ENCODE peak calls at places on chromosomes 16 and 17, in eight cellular contexts. R is lower lobe of right lung, J is transverse colon, T is heart right ventricle, U is small intestine, E is esophagus squamous epithelium, A is PC-3, P is left lung. C is an unnamed sample.
A peak's percentile ranks its signal among the peaks of the same experiment; 100 is the strongest.

GRCh38 chr17:35315971-35316370 is 57.5 kb downstream of the SLFN11 start:
- DNase-seq in R (no peak), J (no peak), T (no peak), U (no peak), E (no peak), A (no peak), P (no peak), C (no peak)

GRCh38 chr17:17819561-17819995 is 17.2 kb downstream of the SREBF1 start:
- DNase-seq in R (peak; percentile 79), J (peak; percentile 85), T (peak; percentile 62), U (peak; percentile 87), E (no peak), A (peak; percentile 97), P (peak; percentile 83), C (peak; percentile 89)

GRCh38 chr16:70522216-70523000 is 946 bp downstream of the COG4 start:
- DNase-seq in R (no peak), J (no peak), T (no peak), U (no peak), E (no peak), A (no peak), P (no peak), C (no peak)

GRCh38 chr16:53995378-53995777 is 291.2 kb downstream of the IRX3 start:
- DNase-seq in R (no peak), J (no peak), T (no peak), U (no peak), E (no peak), A (no peak), P (no peak), C (no peak)

GRCh38 chr17:50149425-50150353 is 788 bp downstream of the PPP1R9B start:
- DNase-seq in R (peak; percentile 85), J (peak; percentile 74), T (peak; percentile 76), U (peak; percentile 73), E (no peak), A (peak; percentile 70), P (no peak), C (peak; percentile 53)

GRCh38 chr17:42101513-42102292 is 3.4 kb upstream of the ZNF385C start:
- DNase-seq in R (peak; percentile 80), J (peak; percentile 82), T (peak; percentile 85), U (peak; percentile 34), E (no peak), A (peak; percentile 51), P (peak; percentile 64), C (peak; percentile 83)

GRCh38 chr17:38601539-38602351 is 4.0 kb downstream of the SRCIN1 start:
- DNase-seq in R (no peak), J (peak; percentile 82), T (no peak), U (peak; percentile 84), E (no peak), A (no peak), P (no peak), C (peak; percentile 85)

GRCh38 chr17:65039349-65039988 is 17.1 kb downstream of the GNA13 start:
- DNase-seq in R (no peak), J (no peak), T (no peak), U (peak; percentile 63), E (no peak), A (peak; percentile 86), P (no peak), C (peak; percentile 56)

GRCh38 chr16:78761427-78761826 is 662.0 kb downstream of the WWOX start:
- DNase-seq in R (no peak), J (no peak), T (no peak), U (no peak), E (no peak), A (no peak), P (no peak), C (no peak)

GRCh38 chr17:69669441-69670178 is 255.1 kb downstream of the MAP2K6 start:
- DNase-seq in R (no peak), J (no peak), T (no peak), U (no peak), E (no peak), A (peak; percentile 9), P (no peak), C (no peak)

DNA sequence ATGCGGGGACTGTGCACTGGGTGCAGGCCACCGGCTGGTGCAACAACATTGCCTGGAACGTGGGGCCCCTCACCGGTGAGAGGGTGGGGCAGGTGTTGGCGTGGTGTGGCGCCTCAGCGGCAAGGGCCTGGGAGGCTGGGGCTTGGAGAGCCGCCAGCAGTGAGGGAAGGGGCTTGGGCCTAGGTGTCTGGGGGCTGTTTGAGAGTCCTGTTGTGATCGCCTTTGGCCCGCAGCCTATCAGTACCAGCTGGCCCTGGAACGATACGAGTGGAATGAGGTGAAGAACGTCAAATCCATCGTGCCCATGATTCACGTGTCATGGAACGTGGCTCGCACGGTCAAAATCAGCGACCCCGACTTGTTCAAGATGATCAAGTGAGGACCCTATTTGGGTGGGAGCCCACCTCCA is 2.6 kb upstream of the TMEM88 start:
- DNase-seq in R (peak; percentile 53), J (no peak), T (no peak), U (no peak), E (no peak), A (no peak), P (no peak), C (no peak)
- H3K4me1 ChIP-seq in R (peaks cover 33% of the 10 kb centered on the region), J (peaks cover 35% of the 10 kb centered on the region), T (peaks cover 41% of the 10 kb centered on the region), U (no peaks in the 10 kb centered on the region), E (peaks cover 23% of the 10 kb centered on the region), A (peaks cover 18% of the 10 kb centered on the region), P (peaks cover 64% of the 10 kb centered on the region), C (peaks cover 13% of the 10 kb centered on the region)

DNA sequence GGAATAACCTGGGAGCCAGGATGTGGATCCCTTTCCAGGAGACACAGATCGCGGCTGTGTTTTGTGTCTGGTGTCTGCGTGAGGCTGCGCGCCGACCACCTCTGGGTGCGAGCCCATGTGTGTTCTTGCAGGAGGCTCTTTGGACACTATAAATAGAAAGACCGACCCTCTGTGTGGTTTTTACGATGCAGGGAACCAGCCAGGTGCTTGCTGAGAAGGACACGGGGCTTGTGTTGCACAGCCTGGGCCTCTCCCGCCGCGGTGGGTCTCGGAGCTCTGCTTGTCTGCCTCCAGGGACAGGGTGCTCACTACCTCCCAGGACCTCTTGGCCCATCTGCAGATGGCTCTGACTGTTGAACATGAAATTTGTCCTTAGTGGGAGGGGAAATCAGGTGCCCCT is 505 bp upstream of the STX1B start:
- DNase-seq in R (no peak), J (no peak), T (no peak), U (no peak), E (no peak), A (no peak), P (no peak), C (no peak)
- H3K27me3 ChIP-seq in R (peaks cover 55% of the 10 kb centered on the region), J (peaks cover 80% of the 10 kb centered on the region), T (peaks cover 60% of the 10 kb centered on the region), U (no peaks in the 10 kb centered on the region), E (peaks cover 92% of the 10 kb centered on the region), A (no peaks in the 10 kb centered on the region), P (peaks cover 38% of the 10 kb centered on the region), C (peaks cover 15% of the 10 kb centered on the region)

GRCh38 chr17:27552467-27552779 is 78.6 kb upstream of the LGALS9 start:
- DNase-seq in R (no peak), J (no peak), T (no peak), U (peak; percentile 42), E (no peak), A (peak; percentile 83), P (no peak), C (no peak)
- H3K4me1 ChIP-seq in R (peaks cover 44% of the 10 kb centered on the region), J (peaks cover 31% of the 10 kb centered on the region), T (peaks cover 33% of the 10 kb centered on the region), U (peaks cover 11% of the 10 kb centered on the region), E (no peaks in the 10 kb centered on the region), A (peaks cover 33% of the 10 kb centered on the region), P (peaks cover 44% of the 10 kb centered on the region), C (no peaks in the 10 kb centered on the region)

GRCh38 chr17:7156342-7156940 is 22.7 kb downstream of the ASGR1 start:
- DNase-seq in R (no peak), J (no peak), T (no peak), U (peak; percentile 61), E (no peak), A (no peak), P (no peak), C (no peak)
- H3K27me3 ChIP-seq in R (peaks cover 4% of the 10 kb centered on the region), J (peaks cover 15% of the 10 kb centered on the region), T (peaks cover 46% of the 10 kb centered on the region), U (no peaks in the 10 kb centered on the region), E (peaks cover 29% of the 10 kb centered on the region), A (no peaks in the 10 kb centered on the region), P (no peaks in the 10 kb centered on the region), C (no peaks in the 10 kb centered on the region)

GRCh38 chr17:27544350-27545131 is 86.4 kb upstream of the LGALS9 start:
- DNase-seq in R (no peak), J (no peak), T (no peak), U (no peak), E (no peak), A (no peak), P (no peak), C (peak; percentile 41)
- H3K4me1 ChIP-seq in R (peaks cover 53% of the 10 kb centered on the region), J (peaks cover 55% of the 10 kb centered on the region), T (peaks cover 14% of the 10 kb centered on the region), U (peaks cover 10% of the 10 kb centered on the region), E (peaks cover 8% of the 10 kb centered on the region), A (no peaks in the 10 kb centered on the region), P (peaks cover 69% of the 10 kb centered on the region), C (peaks cover 13% of the 10 kb centered on the region)

DNA sequence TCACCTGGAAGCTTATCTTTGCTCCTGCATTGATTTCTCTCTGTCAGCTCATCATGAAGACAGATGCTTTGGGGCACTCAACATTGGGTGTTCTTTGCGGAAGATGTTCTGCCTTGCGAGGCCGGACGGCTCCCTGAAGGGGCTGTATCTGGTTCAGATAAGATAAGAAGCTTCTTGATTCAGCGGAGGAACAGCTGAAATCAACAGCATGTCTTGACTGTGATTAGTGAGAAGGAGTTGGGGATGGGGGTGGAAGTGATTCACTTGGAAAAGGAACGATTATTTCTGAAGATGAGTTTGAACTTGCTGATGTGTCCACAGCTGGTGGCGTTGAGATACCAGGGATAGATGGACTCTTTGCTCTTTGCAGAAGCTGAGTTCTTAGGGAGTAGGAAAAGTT is 126.9 kb upstream of the WSCD1 start:
- DNase-seq in R (no peak), J (no peak), T (no peak), U (no peak), E (no peak), A (no peak), P (no peak), C (no peak)
- H3K27me3 ChIP-seq in R (peaks cover 37% of the 10 kb centered on the region), J (peaks cover 4% of the 10 kb centered on the region), T (peaks cover 44% of the 10 kb centered on the region), U (no peaks in the 10 kb centered on the region), E (peaks cover 58% of the 10 kb centered on the region), A (no peaks in the 10 kb centered on the region), P (no peaks in the 10 kb centered on the region), C (no peaks in the 10 kb centered on the region)